ENCODE peak calls at places on chromosomes 1 and 21, in four cellular contexts. Z, J, S and Y are unnamed samples.

GRCh38 chr1:18299441-18300338 is 181.0 kb upstream of the KLHDC7A start:
- DNase-seq in Z (peak), J (no peak), S (peak), Y (no peak)

GRCh38 chr1:204887846-204888245 is 17.2 kb downstream of the NFASC start:
- DNase-seq in Z (no peak), J (no peak), S (no peak), Y (no peak)

GRCh38 chr1:154410185-154410827 is 5.2 kb downstream of the IL6R start:
- DNase-seq in Z (no peak), J (no peak), S (no peak), Y (peak)

GRCh38 chr1:85313888-85314696 is 37.7 kb upstream of the BCL10 start:
- DNase-seq in Z (peak), J (no peak), S (no peak), Y (no peak)

GRCh38 chr1:2356911-2357845 is 34.2 kb downstream of the MORN1 start:
- DNase-seq in Z (no peak), J (peak), S (no peak), Y (no peak)

GRCh38 chr1:63984891-63985290 is 211.1 kb downstream of the ROR1 start:
- DNase-seq in Z (no peak), J (no peak), S (no peak), Y (no peak)

GRCh38 chr1:116817582-116818064 is 63.4 kb downstream of the CD2 start:
- DNase-seq in Z (peak), J (peak), S (peak), Y (peak)

GRCh38 chr21:14762734-14763694 is 216.9 kb upstream of the SAMSN1 start:
- DNase-seq in Z (no peak), J (no peak), S (no peak), Y (no peak)

GRCh38 chr1:229199261-229199850 is 71.6 kb upstream of the RAB4A start:
- DNase-seq in Z (peak), J (no peak), S (no peak), Y (no peak)

GRCh38 chr1:9384751-9385245 is 92.1 kb downstream of the SPSB1 start:
- DNase-seq in Z (no peak), J (no peak), S (no peak), Y (no peak)
- TF ChIP-seq CTCF in Z (no peak), J (no peak), S (no peak), Y (no peak)

GRCh38 chr1:172090511-172090817 is 249.2 kb downstream of the DNM3 start:
- DNase-seq in Z (no peak), J (no peak), S (no peak), Y (no peak)
- TF ChIP-seq CTCF in Z (no peak), J (no peak), S (no peak), Y (no peak)

GRCh38 chr1:193031431-193031830 is 27.7 kb downstream of the UCHL5 start:
- DNase-seq in Z (peak), J (no peak), S (no peak), Y (no peak)
- TF ChIP-seq CTCF in Z (peak), J (no peak), S (peak), Y (peak)

GRCh38 chr21:31457675-31458074 is 113.6 kb upstream of the TIAM1 start:
- DNase-seq in Z (no peak), J (no peak), S (peak), Y (no peak)
- TF ChIP-seq CTCF in Z (peak), J (no peak), S (peak), Y (peak)

DNA sequence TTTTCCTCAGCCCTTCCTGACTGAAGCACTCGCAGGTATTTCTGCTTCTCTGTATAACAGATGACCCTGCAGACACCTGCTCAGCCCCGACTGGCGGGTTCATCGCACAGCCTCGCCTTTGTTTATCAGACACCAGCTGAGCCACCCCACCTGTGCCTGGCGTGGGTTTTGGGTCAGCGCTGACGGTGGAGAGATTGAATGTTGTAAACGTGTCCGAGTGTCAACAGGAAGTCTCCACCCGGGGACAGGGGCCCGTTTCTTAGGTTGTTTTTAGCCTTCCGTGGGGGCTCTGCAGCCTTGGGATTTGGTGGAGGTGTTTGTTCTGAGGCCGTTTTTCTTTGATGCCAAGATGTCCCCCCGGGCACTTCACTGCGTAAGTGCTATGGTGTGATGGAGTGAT is 60.1 kb downstream of the COL18A1 start:
- DNase-seq in Z (no peak), J (peak), S (no peak), Y (peak)
- TF ChIP-seq CTCF in Z (no peak), J (no peak), S (no peak), Y (no peak)

GRCh38 chr1:110047463-110047862 is 13.0 kb downstream of the STRIP1 start:
- DNase-seq in Z (no peak), J (no peak), S (no peak), Y (no peak)
- TF ChIP-seq CTCF in Z (no peak), J (no peak), S (no peak), Y (no peak)

GRCh38 chr1:25572708-25573590 is 29.5 kb downstream of the LDLRAP1 start:
- DNase-seq in Z (peak), J (no peak), S (peak), Y (peak)
- TF ChIP-seq CTCF in Z (peak), J (peak), S (peak), Y (peak)

GRCh38 chr1:100351095-100351884 is 1.0 kb upstream of the CDC14A start:
- DNase-seq in Z (peak), J (peak), S (peak), Y (peak)
- TF ChIP-seq CTCF in Z (peak), J (peak), S (peak), Y (peak)

DNA sequence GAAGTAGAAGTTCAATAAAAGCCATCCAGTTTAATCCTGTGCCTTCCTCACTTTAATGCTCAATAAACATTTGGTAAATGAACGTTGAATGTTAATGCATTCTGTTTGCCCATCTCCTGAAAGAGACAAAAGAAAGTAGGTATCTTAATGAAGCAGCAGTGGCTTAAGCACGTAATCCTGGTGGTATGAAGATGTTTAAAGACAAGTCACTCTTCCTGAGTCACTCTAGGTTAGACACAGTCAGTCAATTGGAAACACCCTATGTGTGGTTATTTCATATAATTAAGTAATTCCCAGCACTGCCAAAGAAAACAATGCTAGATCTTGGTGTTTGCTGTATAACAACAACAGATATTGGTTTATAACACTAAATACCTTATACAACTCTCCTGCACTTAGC is 334.0 kb upstream of the FMN2 start:
- DNase-seq in Z (peak), J (no peak), S (no peak), Y (no peak)
- TF ChIP-seq CTCF in Z (no peak), J (no peak), S (no peak), Y (no peak)